ENCODE peak calls at places on chromosomes 11 and 22, in nine cellular contexts. D is body of pancreas; V is prostate gland; G is breast epithelium; Q is spleen; P is BE2C; L is OCI-LY7; I is CD4-positive, alpha-beta T cell; X is MCF 10A. E is an unnamed sample.

GRCh38 chr11:9260182-9261146 is 4.7 kb downstream of the DENND5A start:
- DNase-seq in I (no peak), V (no peak), D (no peak), P (no peak), X (no peak), Q (peak), G (no peak), L (peak), E (no peak)

GRCh38 chr11:33829430-33830141 is 55.3 kb upstream of the FBXO3 start:
- DNase-seq in G (peak), P (peak), V (peak), Q (no peak), D (peak), X (peak), I (peak), L (peak), E (no peak)

GRCh38 chr22:50257451-50258360 is 3.8 kb downstream of the MAPK12 start:
- DNase-seq in V (no peak), D (no peak), I (no peak), P (no peak), Q (no peak), X (no peak), G (no peak), L (no peak), E (no peak)

GRCh38 chr11:69002101-69002742 is 10.8 kb downstream of the MRGPRF start:
- DNase-seq in X (no peak), D (no peak), P (no peak), V (no peak), Q (peak), I (no peak), L (no peak), G (no peak), E (peak)

GRCh38 chr11:92941676-92942571 is 27.5 kb upstream of the MTNR1B start:
- DNase-seq in X (peak), V (no peak), Q (no peak), L (peak), I (no peak), P (peak), D (peak), G (no peak), E (no peak)

GRCh38 chr11:17770917-17771316 is 36.3 kb downstream of the KCNC1 start:
- DNase-seq in I (no peak), P (no peak), G (no peak), V (no peak), D (no peak), Q (no peak), X (no peak), L (no peak), E (no peak)

GRCh38 chr22:22520020-22520656 is at the start of gene ZNF280A:
- DNase-seq in L (no peak), X (peak), P (no peak), G (no peak), D (no peak), V (no peak), I (no peak), Q (no peak), E (no peak)

GRCh38 chr11:73159297-73159696 is 17.2 kb upstream of the FCHSD2 start:
- DNase-seq in P (no peak), X (no peak), L (peak), G (no peak), D (no peak), V (no peak), Q (peak), I (no peak), E (no peak)

GRCh38 chr11:2732261-2732939 is 32.6 kb upstream of the KCNQ1OT1 start:
- DNase-seq in Q (no peak), D (no peak), I (no peak), G (no peak), L (no peak), V (no peak), P (no peak), X (no peak), E (no peak)

GRCh38 chr11:73818838-73819237 is 31.2 kb downstream of the MRPL48 start:
- DNase-seq in L (no peak), I (no peak), G (no peak), Q (no peak), P (no peak), X (no peak), V (no peak), D (no peak), E (no peak)

GRCh38 chr11:106012744-106013143 is 9.3 kb downstream of the MSANTD4 start:
- DNase-seq in D (peak), P (peak), G (no peak), Q (no peak), V (no peak), L (no peak), X (peak), I (no peak), E (no peak)

GRCh38 chr22:39296535-39296934 is 22.9 kb downstream of the RPL3 start:
- DNase-seq in L (no peak), G (no peak), V (no peak), Q (no peak), D (no peak), X (no peak), P (no peak), I (no peak), E (no peak)

GRCh38 chr11:1260023-1260501 is 37.2 kb downstream of the MUC5B start:
- DNase-seq in X (peak), P (peak), Q (no peak), G (no peak), I (no peak), V (no peak), L (peak), D (no peak), E (no peak)

GRCh38 chr11:61850687-61851086 is 22.6 kb downstream of the FADS2 start:
- DNase-seq in V (no peak), Q (peak), D (no peak), G (no peak), P (no peak), L (no peak), I (no peak), X (no peak), E (no peak)

GRCh38 chr11:125140251-125140650 is 24.3 kb upstream of the PKNOX2 start:
- DNase-seq in X (no peak), G (no peak), I (no peak), L (no peak), D (no peak), P (peak), V (no peak), Q (no peak), E (no peak)

GRCh38 chr11:22432331-22433065 is 94.3 kb downstream of the SLC17A6 start:
- DNase-seq in I (no peak), G (no peak), D (peak), L (no peak), V (no peak), P (peak), X (no peak), Q (peak), E (no peak)

GRCh38 chr11:3641701-3642070 is at the start of gene ART5:
- DNase-seq in D (no peak), P (no peak), V (no peak), I (no peak), Q (no peak), L (no peak), G (no peak), X (no peak), E (no peak)

GRCh38 chr11:33706546-33706945 is 5.9 kb upstream of the C11orf91 start:
- DNase-seq in D (no peak), Q (no peak), L (no peak), X (peak), V (no peak), P (no peak), G (no peak), I (no peak), E (no peak)

GRCh38 chr11:128181090-128181485 is 406.3 kb downstream of the ETS1 start:
- DNase-seq in G (no peak), X (no peak), V (no peak), D (no peak), P (no peak), Q (no peak), I (no peak), L (no peak), E (no peak)

GRCh38 chr11:74159642-74160041 is 11.2 kb downstream of the C2CD3 start:
- DNase-seq in I (no peak), Q (no peak), X (no peak), L (no peak), D (no peak), P (no peak), G (no peak), V (no peak), E (no peak)

GRCh38 chr11:128424867-128425285 is 162.5 kb downstream of the ETS1 start:
- DNase-seq in I (no peak), L (no peak), P (no peak), Q (peak), V (no peak), X (no peak), G (no peak), D (peak), E (no peak)

GRCh38 chr11:36436084-36436483 is 74.0 kb downstream of the TRAF6 start:
- DNase-seq in I (no peak), V (no peak), Q (no peak), D (no peak), X (no peak), P (no peak), G (no peak), L (no peak), E (no peak)

GRCh38 chr11:123211981-123212380 is 16.9 kb upstream of the CLMP start:
- DNase-seq in D (no peak), G (no peak), X (no peak), Q (no peak), I (no peak), P (no peak), V (no peak), L (no peak), E (no peak)

GRCh38 chr22:41352058-41352457 is 29.7 kb upstream of the TEF start:
- DNase-seq in I (no peak), Q (no peak), L (no peak), P (no peak), D (no peak), G (peak), X (no peak), V (no peak), E (no peak)

GRCh38 chr22:17562906-17563870 is at the start of gene SLC25A18:
- DNase-seq in P (no peak), G (no peak), L (no peak), I (no peak), Q (peak), D (peak), V (no peak), X (no peak), E (no peak)

GRCh38 chr11:102589047-102589459 is 36.1 kb downstream of the MMP20 start:
- DNase-seq in D (no peak), Q (no peak), V (no peak), L (no peak), G (no peak), X (no peak), P (no peak), I (no peak), E (no peak)

GRCh38 chr11:64859542-64860414 is 15.3 kb upstream of the CDC42BPG start:
- DNase-seq in V (no peak), L (peak), P (no peak), I (peak), D (no peak), Q (peak), X (no peak), G (no peak), E (no peak)

GRCh38 chr11:92794783-92795182 is 174.7 kb upstream of the MTNR1B start:
- DNase-seq in Q (no peak), V (no peak), P (no peak), D (no peak), X (no peak), G (no peak), L (no peak), I (no peak), E (no peak)

GRCh38 chr11:118168316-118168715 is 8.1 kb downstream of the SCN2B start:
- DNase-seq in D (no peak), G (no peak), I (no peak), L (no peak), P (no peak), Q (no peak), V (no peak), X (no peak), E (no peak)

GRCh38 chr11:98455500-98456186 is 565.1 kb upstream of the CNTN5 start:
- DNase-seq in Q (no peak), I (no peak), G (no peak), L (no peak), V (no peak), X (peak), D (no peak), P (no peak), E (no peak)
- TF ChIP-seq CTCF in Q (no peak), I (no peak), G (no peak), L (no peak), V (no peak), X (no peak), D (no peak), P (peak), E (no peak)

GRCh38 chr11:66070604-66071325 is 693 bp downstream of the PACS1 start:
- DNase-seq in I (no peak), D (peak), P (peak), G (peak), Q (peak), L (no peak), V (peak), X (peak), E (peak)

GRCh38 chr11:66068154-66068821 is 1.8 kb upstream of the PACS1 start:
- DNase-seq in Q (peak), D (peak), V (peak), L (peak), I (peak), G (peak), X (peak), P (peak), E (peak)

GRCh38 chr11:66067640-66068039 is 2.4 kb upstream of the PACS1 start:
- DNase-seq in G (no peak), D (no peak), X (no peak), P (no peak), V (no peak), L (no peak), I (no peak), Q (no peak), E (no peak)

GRCh38 chr11:66069715-66070603 is at the start of gene PACS1:
- DNase-seq in D (peak), L (peak), P (peak), Q (peak), G (peak), I (peak), X (peak), V (peak), E (no peak)

GRCh38 chr11:66068923-66069714 is 953 bp upstream of the PACS1 start:
- DNase-seq in X (peak), P (peak), V (peak), I (no peak), G (peak), D (peak), L (peak), Q (peak), E (no peak)
- TF ChIP-seq CTCF in X (no peak), P (peak), V (no peak), I (no peak), G (no peak), D (peak), L (peak), Q (no peak), E (no peak)

GRCh38 chr22:31295831-31296230 is 3.5 kb upstream of the PIK3IP1 start:
- DNase-seq in D (no peak), X (no peak), G (no peak), V (no peak), L (no peak), I (no peak), P (no peak), Q (no peak), E (no peak)

GRCh38 chr22:31295413-31295812 is 3.1 kb upstream of the PIK3IP1 start:
- DNase-seq in G (no peak), Q (no peak), L (no peak), P (no peak), X (no peak), I (no peak), D (no peak), V (no peak), E (no peak)

GRCh38 chr22:31300896-31301295 is 8.6 kb upstream of the PIK3IP1 start:
- DNase-seq in Q (no peak), I (no peak), D (no peak), G (no peak), L (no peak), X (no peak), P (no peak), V (no peak), E (no peak)

GRCh38 chr22:31291716-31292644 is at the start of gene PIK3IP1:
- DNase-seq in I (peak), X (peak), D (peak), G (peak), Q (peak), L (peak), P (peak), V (peak), E (peak)

DNA sequence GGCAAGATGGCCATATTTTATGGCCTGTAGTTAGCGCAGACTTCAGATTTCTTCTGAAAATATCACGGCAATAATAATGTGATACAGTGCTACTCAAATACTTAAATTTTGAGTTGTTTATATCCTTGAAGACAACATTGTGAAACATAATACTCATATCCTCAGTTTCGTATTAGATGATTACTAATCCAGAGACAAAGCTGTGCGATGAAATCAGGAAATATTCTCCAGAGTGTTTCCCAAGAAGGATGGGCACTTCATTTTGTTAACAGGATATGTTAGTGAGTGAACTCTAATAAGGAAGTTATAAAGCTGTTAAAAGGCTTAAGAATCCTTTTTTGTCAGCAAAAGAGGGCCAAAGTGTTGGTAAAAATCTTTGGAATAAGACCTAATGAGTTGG is 4.0 kb upstream of the PIK3IP1 start:
- DNase-seq in G (no peak), X (peak), D (no peak), L (no peak), Q (no peak), V (no peak), P (no peak), I (no peak), E (no peak)
- TF ChIP-seq CTCF in G (no peak), X (no peak), D (no peak), L (no peak), Q (no peak), V (no peak), P (no peak), I (no peak), E (no peak)

GRCh38 chr22:33325232-33326004 is 267.2 kb upstream of the SYN3 start:
- DNase-seq in G (no peak), D (no peak), I (no peak), Q (no peak), P (no peak), V (no peak), L (peak), X (no peak), E (no peak)
- TF ChIP-seq CTCF in G (no peak), D (no peak), I (no peak), Q (no peak), P (no peak), V (no peak), L (no peak), X (no peak), E (no peak)

DNA sequence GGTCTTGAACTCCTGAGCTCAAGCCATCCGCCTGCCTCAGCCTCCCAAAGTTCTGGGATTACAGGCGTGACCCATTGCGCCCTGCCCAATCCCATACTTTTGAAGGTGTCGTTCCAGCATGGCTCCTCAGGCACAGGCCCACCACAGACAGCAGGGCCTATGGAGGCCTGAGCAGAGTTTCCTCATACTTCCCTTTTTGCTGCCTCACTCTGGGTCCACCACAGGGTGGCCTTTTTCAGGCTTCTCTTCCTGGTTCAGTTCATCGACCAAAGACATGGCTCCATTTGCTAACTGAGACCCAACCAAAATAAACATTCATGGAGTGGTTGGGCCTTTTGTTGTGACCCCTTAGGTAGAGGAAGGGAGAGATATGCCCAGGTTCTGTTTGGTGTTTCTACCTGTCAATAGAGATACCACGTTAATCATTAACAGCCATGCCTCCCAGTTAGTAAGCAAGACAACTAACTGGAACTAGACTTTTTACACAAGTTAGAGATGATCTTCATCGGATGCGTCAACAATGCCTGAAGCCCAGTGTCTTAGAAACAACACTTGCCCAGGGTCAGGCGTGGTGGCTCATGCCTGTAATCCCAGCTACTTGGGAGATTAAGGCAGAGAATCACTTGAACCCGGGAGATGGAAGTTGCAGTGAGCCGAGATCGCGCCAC is 35.1 kb downstream of the TRIOBP start:
- DNase-seq in D (peak), V (no peak), L (peak), Q (no peak), I (no peak), G (no peak), P (no peak), X (no peak), E (no peak)
- TF ChIP-seq CTCF in D (peak), V (peak), L (peak), Q (peak), I (no peak), G (no peak), P (peak), X (no peak), E (no peak)